ENCODE peak calls at places on chromosomes 11 and 22, in five cellular contexts. One of them, this sample, is unnamed.
A peak's percentile ranks its signal among the peaks of the same experiment; 100 is the strongest.

GRCh38 chr11:13061294-13061990 is 52.3 kb downstream of the RASSF10 start:
- DNase-seq in H9: no peak
- DNase-seq in HCT116: no peak
- DNase-seq in bronchial epithelial cell: no peak
- DNase-seq in body of pancreas: no peak
- DNase-seq in this sample: no peak

GRCh38 chr11:3994030-3994640 is 100.5 kb upstream of the RRM1 start:
- DNase-seq in H9: no peak
- DNase-seq in HCT116: no peak
- DNase-seq in bronchial epithelial cell: peak; percentile 15
- DNase-seq in body of pancreas: no peak
- DNase-seq in this sample: no peak

GRCh38 chr11:71499546-71499945 is 27.5 kb upstream of the KRTAP5-7 start:
- DNase-seq in H9: no peak
- DNase-seq in HCT116: no peak
- DNase-seq in bronchial epithelial cell: peak; percentile 7
- DNase-seq in body of pancreas: no peak
- DNase-seq in this sample: no peak

GRCh38 chr11:77080643-77081210 is 14.0 kb downstream of the CAPN5 start:
- DNase-seq in H9: no peak
- DNase-seq in HCT116: no peak
- DNase-seq in bronchial epithelial cell: no peak
- DNase-seq in body of pancreas: no peak
- DNase-seq in this sample: no peak

GRCh38 chr11:120061036-120061760 is 76.7 kb downstream of the TRIM29 start:
- DNase-seq in H9: no peak
- DNase-seq in HCT116: no peak
- DNase-seq in bronchial epithelial cell: no peak
- DNase-seq in body of pancreas: no peak
- DNase-seq in this sample: no peak

GRCh38 chr11:114163830-114164401 is 104.4 kb downstream of the ZBTB16 start:
- DNase-seq in H9: no peak
- DNase-seq in HCT116: no peak
- DNase-seq in bronchial epithelial cell: no peak
- DNase-seq in body of pancreas: no peak
- DNase-seq in this sample: no peak

GRCh38 chr11:67303132-67303988 is at the start of gene SSH3:
- DNase-seq in H9: peak; percentile 84
- DNase-seq in HCT116: peak; percentile 42
- DNase-seq in bronchial epithelial cell: peak; percentile 47
- DNase-seq in body of pancreas: peak; percentile 92
- DNase-seq in this sample: no peak

GRCh38 chr11:13958596-13958995 is 3.9 kb upstream of the SPON1 start:
- DNase-seq in H9: no peak
- DNase-seq in HCT116: no peak
- DNase-seq in bronchial epithelial cell: no peak
- DNase-seq in body of pancreas: no peak
- DNase-seq in this sample: no peak

GRCh38 chr11:113242767-113243397 is 71.5 kb upstream of the TTC12 start:
- DNase-seq in H9: peak; percentile 36
- DNase-seq in HCT116: no peak
- DNase-seq in bronchial epithelial cell: no peak
- DNase-seq in body of pancreas: peak; percentile 9
- DNase-seq in this sample: no peak

GRCh38 chr11:2789331-2789730 is 89.5 kb upstream of the KCNQ1OT1 start:
- DNase-seq in H9: no peak
- DNase-seq in HCT116: no peak
- DNase-seq in bronchial epithelial cell: no peak
- DNase-seq in body of pancreas: no peak
- DNase-seq in this sample: no peak

GRCh38 chr11:22031791-22032190 is 161.1 kb upstream of the ANO5 start:
- DNase-seq in H9: no peak
- DNase-seq in HCT116: no peak
- DNase-seq in bronchial epithelial cell: no peak
- DNase-seq in body of pancreas: no peak
- DNase-seq in this sample: no peak

GRCh38 chr22:35330258-35330861 is 30.7 kb downstream of the TOM1 start:
- DNase-seq in H9: no peak
- DNase-seq in HCT116: no peak
- DNase-seq in bronchial epithelial cell: peak; percentile 17
- DNase-seq in body of pancreas: peak; percentile 60
- DNase-seq in this sample: peak; percentile 45

GRCh38 chr11:108985611-108986279 is 320.9 kb downstream of the DDX10 start:
- DNase-seq in H9: no peak
- DNase-seq in HCT116: no peak
- DNase-seq in bronchial epithelial cell: peak; percentile 54
- DNase-seq in body of pancreas: no peak
- DNase-seq in this sample: peak; percentile 33

GRCh38 chr11:86499723-86500129 is 125.0 kb downstream of the CCDC81 start:
- DNase-seq in H9: no peak
- DNase-seq in HCT116: no peak
- DNase-seq in bronchial epithelial cell: no peak
- DNase-seq in body of pancreas: peak; percentile 42
- DNase-seq in this sample: no peak

GRCh38 chr22:20992456-20993303 is 9.2 kb downstream of the THAP7 start:
- DNase-seq in H9: no peak
- DNase-seq in HCT116: no peak
- DNase-seq in bronchial epithelial cell: no peak
- DNase-seq in body of pancreas: no peak
- DNase-seq in this sample: no peak

GRCh38 chr11:64095286-64095825 is 59.6 kb downstream of the FLRT1 start:
- DNase-seq in H9: no peak
- DNase-seq in HCT116: no peak
- DNase-seq in bronchial epithelial cell: no peak
- DNase-seq in body of pancreas: no peak
- DNase-seq in this sample: no peak

GRCh38 chr22:26672060-26672471 is 14.7 kb downstream of the MIAT start:
- DNase-seq in H9: no peak
- DNase-seq in HCT116: no peak
- DNase-seq in bronchial epithelial cell: no peak
- DNase-seq in body of pancreas: no peak
- DNase-seq in this sample: no peak

GRCh38 chr22:44369916-44370804 is 57.4 kb upstream of the SHISAL1 start:
- DNase-seq in H9: no peak
- DNase-seq in HCT116: no peak
- DNase-seq in bronchial epithelial cell: no peak
- DNase-seq in body of pancreas: no peak
- DNase-seq in this sample: no peak

GRCh38 chr11:28932940-28933339 is 824.8 kb downstream of the METTL15 start:
- DNase-seq in H9: no peak
- DNase-seq in HCT116: no peak
- DNase-seq in bronchial epithelial cell: no peak
- DNase-seq in body of pancreas: no peak
- DNase-seq in this sample: no peak

GRCh38 chr22:48535868-48536690 is 1291.6 kb downstream of the BRD1 start:
- DNase-seq in H9: no peak
- DNase-seq in HCT116: no peak
- DNase-seq in bronchial epithelial cell: no peak
- DNase-seq in body of pancreas: no peak
- DNase-seq in this sample: no peak

GRCh38 chr22:46976598-46976997 is 214.1 kb downstream of the TBC1D22A start:
- DNase-seq in H9: no peak
- DNase-seq in HCT116: no peak
- DNase-seq in bronchial epithelial cell: no peak
- DNase-seq in body of pancreas: no peak
- DNase-seq in this sample: no peak

GRCh38 chr11:104148074-104148473 is 15.9 kb downstream of the PDGFD start:
- DNase-seq in H9: no peak
- DNase-seq in HCT116: no peak
- DNase-seq in bronchial epithelial cell: peak; percentile 25
- DNase-seq in body of pancreas: no peak
- DNase-seq in this sample: no peak

GRCh38 chr11:126137146-126137545 is 74.3 kb downstream of the RPUSD4 start:
- DNase-seq in H9: no peak
- DNase-seq in HCT116: no peak
- DNase-seq in bronchial epithelial cell: no peak
- DNase-seq in body of pancreas: no peak
- DNase-seq in this sample: no peak

GRCh38 chr22:36797988-36798670 is 18.7 kb downstream of the PVALB start:
- DNase-seq in H9: no peak
- DNase-seq in HCT116: no peak
- DNase-seq in bronchial epithelial cell: no peak
- DNase-seq in body of pancreas: no peak
- DNase-seq in this sample: no peak

GRCh38 chr11:123434262-123434661 is 4.2 kb downstream of the GRAMD1B start:
- DNase-seq in H9: peak; percentile 65
- DNase-seq in HCT116: peak; percentile 43
- DNase-seq in bronchial epithelial cell: no peak
- DNase-seq in body of pancreas: no peak
- DNase-seq in this sample: no peak

DNA sequence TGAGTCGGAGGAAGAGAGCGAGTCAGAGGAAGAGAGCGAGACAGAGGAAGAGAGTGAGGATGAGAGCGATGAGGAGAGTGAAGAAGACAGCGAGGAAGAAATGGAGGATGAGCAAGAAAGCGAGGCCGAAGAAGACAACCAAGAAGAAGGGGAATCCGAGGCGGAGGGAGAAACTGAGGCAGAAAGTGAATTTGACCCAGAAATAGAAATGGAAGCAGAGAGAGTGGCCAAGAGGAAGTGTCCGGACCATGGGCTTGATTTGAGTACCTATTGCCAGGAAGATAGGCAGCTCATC is 780 bp downstream of the TRIM44 start:
- DNase-seq in H9: no peak
- DNase-seq in HCT116: no peak
- DNase-seq in bronchial epithelial cell: no peak
- DNase-seq in body of pancreas: no peak
- DNase-seq in this sample: no peak
- H3K27me3 ChIP-seq in H9: peaks cover 6% of the 10 kb centered on the region
- H3K27me3 ChIP-seq in HCT116: no peaks in the 10 kb centered on the region
- H3K27me3 ChIP-seq in bronchial epithelial cell: no peaks in the 10 kb centered on the region
- H3K27me3 ChIP-seq in body of pancreas: no peaks in the 10 kb centered on the region
- H3K27me3 ChIP-seq in this sample: no peaks in the 10 kb centered on the region

GRCh38 chr11:47269002-47269828 is 718 bp upstream of the MADD start:
- DNase-seq in H9: peak; percentile 92
- DNase-seq in HCT116: peak; percentile 47
- DNase-seq in bronchial epithelial cell: peak; percentile 60
- DNase-seq in body of pancreas: peak; percentile 94
- DNase-seq in this sample: peak; percentile 60
- TF ChIP-seq CTCF in H9: no peak
- TF ChIP-seq CTCF in HCT116: no peak
- TF ChIP-seq CTCF in bronchial epithelial cell: no peak
- TF ChIP-seq CTCF in body of pancreas: no peak
- TF ChIP-seq CTCF in this sample: no peak

DNA sequence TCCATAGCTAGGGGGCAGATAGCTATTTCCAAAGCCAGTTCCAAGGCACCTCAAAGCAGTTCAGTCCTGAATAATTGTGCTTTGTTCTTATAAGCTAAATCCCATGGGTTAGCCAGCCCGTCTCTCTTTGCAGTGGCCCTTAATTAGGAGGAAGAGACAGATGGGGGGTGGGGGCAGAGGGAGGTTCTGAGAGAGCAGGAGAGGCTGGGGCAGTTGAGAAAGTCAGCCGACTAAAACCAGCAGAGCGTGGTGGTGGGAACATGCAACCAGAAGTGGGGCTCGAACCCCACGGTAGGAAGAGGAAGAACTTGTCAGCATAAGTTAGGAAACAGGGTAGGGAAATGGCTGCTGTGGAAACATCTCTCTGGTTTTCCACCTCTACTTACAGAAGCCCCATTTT is 10.9 kb upstream of the SCN4B start:
- DNase-seq in H9: no peak
- DNase-seq in HCT116: no peak
- DNase-seq in bronchial epithelial cell: no peak
- DNase-seq in body of pancreas: no peak
- DNase-seq in this sample: no peak
- H3K27me3 ChIP-seq in H9: peaks cover 8% of the 10 kb centered on the region
- H3K27me3 ChIP-seq in HCT116: no peaks in the 10 kb centered on the region
- H3K27me3 ChIP-seq in bronchial epithelial cell: no peaks in the 10 kb centered on the region
- H3K27me3 ChIP-seq in body of pancreas: no peaks in the 10 kb centered on the region
- H3K27me3 ChIP-seq in this sample: peaks cover 16% of the 10 kb centered on the region

GRCh38 chr11:44944181-44944852 is 6.4 kb downstream of the TP53I11 start:
- DNase-seq in H9: peak; percentile 81
- DNase-seq in HCT116: no peak
- DNase-seq in bronchial epithelial cell: no peak
- DNase-seq in body of pancreas: no peak
- DNase-seq in this sample: no peak
- TF ChIP-seq CTCF in H9: no peak
- TF ChIP-seq CTCF in HCT116: peak; percentile 18
- TF ChIP-seq CTCF in bronchial epithelial cell: no peak
- TF ChIP-seq CTCF in body of pancreas: no peak
- TF ChIP-seq CTCF in this sample: no peak

GRCh38 chr22:39248254-39248653 is 3.5 kb upstream of the PDGFB start:
- DNase-seq in H9: no peak
- DNase-seq in HCT116: no peak
- DNase-seq in bronchial epithelial cell: no peak
- DNase-seq in body of pancreas: peak; percentile 65
- DNase-seq in this sample: no peak

GRCh38 chr22:39246690-39247332 is 2.0 kb upstream of the PDGFB start:
- DNase-seq in H9: no peak
- DNase-seq in HCT116: no peak
- DNase-seq in bronchial epithelial cell: no peak
- DNase-seq in body of pancreas: no peak
- DNase-seq in this sample: no peak

GRCh38 chr22:39246217-39246616 is 1.4 kb upstream of the PDGFB start:
- DNase-seq in H9: no peak
- DNase-seq in HCT116: no peak
- DNase-seq in bronchial epithelial cell: no peak
- DNase-seq in body of pancreas: no peak
- DNase-seq in this sample: no peak

GRCh38 chr22:39249081-39249704 is 4.4 kb upstream of the PDGFB start:
- DNase-seq in H9: no peak
- DNase-seq in HCT116: no peak
- DNase-seq in bronchial epithelial cell: no peak
- DNase-seq in body of pancreas: no peak
- DNase-seq in this sample: no peak

DNA sequence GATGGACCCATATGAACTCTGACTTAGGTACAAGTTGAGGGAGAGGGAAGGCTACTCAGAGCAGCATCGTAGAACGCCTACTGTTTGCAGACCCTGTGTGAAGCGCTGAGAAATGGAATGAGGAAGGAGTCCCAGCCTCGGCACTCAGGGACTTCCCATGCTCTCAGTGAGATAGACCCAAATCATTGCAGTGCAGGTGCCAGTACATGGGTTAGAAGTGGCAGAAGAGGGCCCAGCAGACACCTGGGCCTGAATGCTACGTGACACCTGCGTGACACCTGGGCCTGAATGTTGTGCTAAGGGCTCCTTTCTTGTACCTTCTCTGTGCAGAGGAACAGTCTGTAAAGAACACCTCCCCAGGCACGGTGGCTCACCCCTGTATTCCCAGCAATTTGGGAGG is 2.6 kb upstream of the PDGFB start:
- DNase-seq in H9: no peak
- DNase-seq in HCT116: no peak
- DNase-seq in bronchial epithelial cell: no peak
- DNase-seq in body of pancreas: no peak
- DNase-seq in this sample: no peak
- H3K27me3 ChIP-seq in H9: peaks cover 19% of the 10 kb centered on the region
- H3K27me3 ChIP-seq in HCT116: no peaks in the 10 kb centered on the region
- H3K27me3 ChIP-seq in bronchial epithelial cell: peaks cover 9% of the 10 kb centered on the region
- H3K27me3 ChIP-seq in body of pancreas: no peaks in the 10 kb centered on the region
- H3K27me3 ChIP-seq in this sample: peaks cover 41% of the 10 kb centered on the region

DNA sequence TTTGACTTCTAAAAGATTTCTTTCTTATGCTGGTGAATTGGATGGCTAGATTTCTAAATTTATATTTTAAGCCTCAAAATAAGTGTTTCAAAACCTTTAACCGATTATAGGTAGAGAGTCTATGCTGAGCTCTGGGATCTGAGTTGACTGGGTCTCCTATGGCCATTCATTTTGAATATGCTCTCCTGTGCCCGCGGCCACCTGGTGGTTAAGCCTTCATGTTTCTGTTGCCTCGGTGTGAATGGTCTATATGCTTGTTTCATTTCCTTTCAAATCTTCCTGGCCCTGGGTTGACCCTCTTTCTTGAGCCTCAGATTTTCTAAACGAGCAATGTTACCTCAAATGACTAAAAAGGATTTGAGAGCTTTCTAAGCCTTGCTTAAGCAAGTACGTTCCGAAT is 789.3 kb upstream of the KIRREL3 start:
- DNase-seq in H9: peak; percentile 60
- DNase-seq in HCT116: no peak
- DNase-seq in bronchial epithelial cell: no peak
- DNase-seq in body of pancreas: peak; percentile 40
- DNase-seq in this sample: no peak
- TF ChIP-seq CTCF in H9: peak; percentile 74
- TF ChIP-seq CTCF in HCT116: peak; percentile 19
- TF ChIP-seq CTCF in bronchial epithelial cell: peak; percentile 20
- TF ChIP-seq CTCF in body of pancreas: peak; percentile 21
- TF ChIP-seq CTCF in this sample: peak; percentile 55